ENCODE peak calls at places on chromosome 12, in five cellular contexts. T is SK-N-SH, E is HCT116, H is K562, V is HepG2. K is an unnamed sample.

GRCh38 chr12:123142948-123143752 is 7.7 kb downstream of the PITPNM2 start:
- DNase-seq in T (no peak), E (peak), H (peak), V (peak), K (no peak)

GRCh38 chr12:29726321-29726692 is 57.4 kb downstream of the TMTC1 start:
- DNase-seq in T (no peak), E (no peak), H (no peak), V (no peak), K (no peak)

GRCh38 chr12:28830491-28830890 is 318.6 kb upstream of the FAR2 start:
- DNase-seq in T (no peak), E (no peak), H (peak), V (no peak), K (no peak)

GRCh38 chr12:50055831-50056628 is 1.4 kb upstream of the ASIC1 start:
- DNase-seq in T (peak), E (peak), H (peak), V (peak), K (no peak)

GRCh38 chr12:92582466-92582865 is 120.3 kb upstream of the PLEKHG7 start:
- DNase-seq in T (no peak), E (no peak), H (no peak), V (no peak), K (no peak)

GRCh38 chr12:9344540-9344939 is 136.3 kb upstream of the PZP start:
- DNase-seq in T (no peak), E (no peak), H (no peak), V (no peak), K (no peak)

GRCh38 chr12:20455001-20455706 is 86.8 kb downstream of the PDE3A start:
- DNase-seq in T (peak), E (no peak), H (no peak), V (no peak), K (no peak)

GRCh38 chr12:13038491-13039161 is 5.6 kb upstream of the FAM234B start:
- DNase-seq in T (no peak), E (no peak), H (no peak), V (no peak), K (no peak)

GRCh38 chr12:124036117-124037109 is 63.4 kb downstream of the ZNF664 start:
- DNase-seq in T (peak), E (peak), H (peak), V (peak), K (peak)

GRCh38 chr12:50603817-50604639 is 99.2 kb downstream of the DIP2B start:
- DNase-seq in T (no peak), E (no peak), H (no peak), V (no peak), K (no peak)

GRCh38 chr12:52903855-52904508 is 894 bp downstream of the KRT8 start:
- DNase-seq in T (peak), E (no peak), H (peak), V (peak), K (peak)

GRCh38 chr12:59636945-59637656 is 41.3 kb downstream of the SLC16A7 start:
- DNase-seq in T (no peak), E (no peak), H (no peak), V (no peak), K (peak)

GRCh38 chr12:49824886-49825285 is 3.3 kb downstream of the NCKAP5L start:
- DNase-seq in T (no peak), E (no peak), H (no peak), V (no peak), K (no peak)

GRCh38 chr12:39365364-39366001 is 77.4 kb downstream of the KIF21A start:
- DNase-seq in T (no peak), E (no peak), H (no peak), V (no peak), K (no peak)

GRCh38 chr12:59459966-59460365 is 135.9 kb upstream of the SLC16A7 start:
- DNase-seq in T (no peak), E (no peak), H (no peak), V (no peak), K (no peak)

GRCh38 chr12:131642101-131642540 is 68.8 kb upstream of the SFSWAP start:
- DNase-seq in T (no peak), E (peak), H (peak), V (peak), K (peak)

GRCh38 chr12:120225852-120226640 is 25.1 kb upstream of the RPLP0 start:
- DNase-seq in T (no peak), E (no peak), H (peak), V (no peak), K (no peak)

GRCh38 chr12:31807773-31808097 is 78.9 kb upstream of the AMN1 start:
- DNase-seq in T (no peak), E (no peak), H (no peak), V (no peak), K (no peak)

GRCh38 chr12:59070534-59070933 is 150.2 kb upstream of the LRIG3 start:
- DNase-seq in T (no peak), E (no peak), H (no peak), V (no peak), K (no peak)

GRCh38 chr12:50070314-50071060 is 13.1 kb downstream of the ASIC1 start:
- DNase-seq in T (peak), E (peak), H (peak), V (peak), K (no peak)

GRCh38 chr12:19482551-19483109 is 43.3 kb downstream of the AEBP2 start:
- DNase-seq in T (peak), E (no peak), H (peak), V (no peak), K (peak)

GRCh38 chr12:43099691-43100163 is 452.3 kb downstream of the ADAMTS20 start:
- DNase-seq in T (no peak), E (no peak), H (no peak), V (no peak), K (no peak)

GRCh38 chr12:48765753-48766162 is 23.1 kb downstream of the ADCY6 start:
- DNase-seq in T (no peak), E (no peak), H (no peak), V (no peak), K (no peak)

GRCh38 chr12:105107176-105107496 is 395 bp upstream of the WASHC4 start:
- DNase-seq in T (peak), E (peak), H (no peak), V (no peak), K (no peak)

GRCh38 chr12:42790761-42791151 is 201.2 kb upstream of the PRICKLE1 start:
- DNase-seq in T (peak), E (peak), H (peak), V (no peak), K (no peak)

GRCh38 chr12:43806737-43807072 is 588 bp upstream of the TWF1 start:
- DNase-seq in T (peak), E (no peak), H (no peak), V (no peak), K (no peak)

GRCh38 chr12:121069206-121069605 is 30.2 kb upstream of the OASL start:
- DNase-seq in T (no peak), E (no peak), H (no peak), V (no peak), K (no peak)

GRCh38 chr12:13208533-13209278 is 12.2 kb downstream of the EMP1 start:
- DNase-seq in T (peak), E (no peak), H (peak), V (no peak), K (no peak)

GRCh38 chr12:104370989-104371870 is 67.7 kb downstream of the EID3 start:
- DNase-seq in T (no peak), E (no peak), H (no peak), V (no peak), K (no peak)

GRCh38 chr12:93698307-93699092 is 21.3 kb downstream of the CRADD start:
- DNase-seq in T (no peak), E (no peak), H (no peak), V (peak), K (no peak)

GRCh38 chr12:106123551-106123991 is 15.2 kb downstream of the NUAK1 start:
- DNase-seq in T (no peak), E (no peak), H (no peak), V (no peak), K (no peak)

GRCh38 chr12:69415471-69416275 is 54.5 kb upstream of the FRS2 start:
- DNase-seq in T (peak), E (peak), H (peak), V (peak), K (no peak)

GRCh38 chr12:15289192-15289591 is 33.1 kb upstream of the PTPRO start:
- DNase-seq in T (no peak), E (no peak), H (no peak), V (no peak), K (no peak)

GRCh38 chr12:11992515-11992914 is 78.2 kb upstream of the BCL2L14 start:
- DNase-seq in T (no peak), E (no peak), H (no peak), V (no peak), K (no peak)

GRCh38 chr12:89571481-89572190 is 45.8 kb upstream of the POC1B start:
- DNase-seq in T (no peak), E (no peak), H (no peak), V (no peak), K (no peak)

GRCh38 chr12:28191690-28192089 is 1.4 kb downstream of the CCDC91 start:
- DNase-seq in T (peak), E (no peak), H (peak), V (no peak), K (no peak)

GRCh38 chr12:48351022-48351708 is 446 bp upstream of the ZNF641 start:
- DNase-seq in T (no peak), E (peak), H (peak), V (peak), K (no peak)

DNA sequence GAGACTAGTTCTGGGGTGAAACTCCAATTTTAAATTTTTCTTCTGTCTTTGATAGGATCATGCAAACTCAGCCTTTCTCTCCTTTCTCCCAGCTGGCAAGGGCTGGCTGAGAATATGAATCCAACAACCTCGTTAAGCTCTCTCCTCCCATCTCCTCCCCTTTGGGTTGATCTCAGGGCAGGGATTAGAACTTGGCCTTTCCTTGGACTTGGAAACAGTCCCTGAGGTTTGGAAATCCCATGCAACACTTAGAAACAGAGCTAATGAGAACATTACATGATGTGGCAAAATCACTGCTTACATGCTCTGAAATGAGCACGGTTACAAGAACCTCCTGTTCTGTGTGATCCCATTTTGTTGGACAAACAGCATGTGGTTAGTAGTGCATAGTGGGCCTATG is 31.6 kb downstream of the ACACB start:
- DNase-seq in T (no peak), E (no peak), H (no peak), V (no peak), K (no peak)
- TF ChIP-seq REST in T (no peak), E (no peak), H (no peak), V (no peak), K (no peak)

GRCh38 chr12:65566776-65567175 is 257.5 kb upstream of the HMGA2 start:
- DNase-seq in T (no peak), E (no peak), H (no peak), V (no peak), K (no peak)
- TF ChIP-seq YY1 in T (no peak), E (no peak), H (no peak), V (no peak), K (no peak)

GRCh38 chr12:26878661-26879119 is 45.7 kb upstream of the ITPR2 start:
- DNase-seq in T (peak), E (no peak), H (no peak), V (no peak), K (no peak)
- TF ChIP-seq REST in T (no peak), E (no peak), H (no peak), V (no peak), K (no peak)

GRCh38 chr12:4270016-4270669 is 3.4 kb upstream of the CCND2 start:
- DNase-seq in T (no peak), E (no peak), H (peak), V (no peak), K (no peak)
- TF ChIP-seq YY1 in T (no peak), E (no peak), H (no peak), V (no peak), K (peak)

GRCh38 chr12:57095440-57095839 is 6.5 kb downstream of the NAB2 start:
- DNase-seq in T (peak), E (no peak), H (no peak), V (no peak), K (no peak)
- TF ChIP-seq REST in T (no peak), E (no peak), H (no peak), V (no peak), K (no peak)